ENCODE peak calls at places on chromosomes 3 and 15, in five cellular contexts. M is GM12878, U is H1, L is HepG2, Z is SK-N-SH. G is an unnamed sample.

GRCh38 chr3:59150039-59150438 is 100.2 kb upstream of the CFAP20DC start:
- DNase-seq in M (no peak), U (no peak), L (no peak), Z (no peak), G (no peak)

GRCh38 chr15:85073556-85074194 is 92.0 kb downstream of the PDE8A start:
- DNase-seq in M (no peak), U (no peak), L (no peak), Z (no peak), G (no peak)

GRCh38 chr15:52078876-52079700 is 33.5 kb downstream of the BCL2L10 start:
- DNase-seq in M (no peak), U (peak; percentile 51), L (peak; percentile 59), Z (peak; percentile 71), G (peak; percentile 70)

GRCh38 chr3:98602078-98602678 is 8.8 kb upstream of the CPOX start:
- DNase-seq in M (peak; percentile 55), U (no peak), L (peak; percentile 53), Z (peak; percentile 51), G (peak; percentile 57)

GRCh38 chr3:19213608-19214220 is 65.4 kb downstream of the KCNH8 start:
- DNase-seq in M (no peak), U (no peak), L (peak; percentile 4), Z (no peak), G (no peak)

GRCh38 chr3:40908612-40909011 is 290.7 kb upstream of the CTNNB1 start:
- DNase-seq in M (no peak), U (no peak), L (no peak), Z (no peak), G (no peak)

GRCh38 chr3:98110191-98110908 is 20.2 kb upstream of the OR5H1 start:
- DNase-seq in M (no peak), U (no peak), L (no peak), Z (no peak), G (no peak)

GRCh38 chr15:29268706-29269484 is 727 bp downstream of the NSMCE3 start:
- DNase-seq in M (peak; percentile 7), U (no peak), L (no peak), Z (peak; percentile 49), G (peak; percentile 25)

GRCh38 chr3:29247088-29247745 is 33.7 kb upstream of the RBMS3 start:
- DNase-seq in M (no peak), U (no peak), L (no peak), Z (no peak), G (no peak)

GRCh38 chr3:62027231-62027630 is 346.1 kb downstream of the FEZF2 start:
- DNase-seq in M (no peak), U (no peak), L (no peak), Z (no peak), G (no peak)

DNA sequence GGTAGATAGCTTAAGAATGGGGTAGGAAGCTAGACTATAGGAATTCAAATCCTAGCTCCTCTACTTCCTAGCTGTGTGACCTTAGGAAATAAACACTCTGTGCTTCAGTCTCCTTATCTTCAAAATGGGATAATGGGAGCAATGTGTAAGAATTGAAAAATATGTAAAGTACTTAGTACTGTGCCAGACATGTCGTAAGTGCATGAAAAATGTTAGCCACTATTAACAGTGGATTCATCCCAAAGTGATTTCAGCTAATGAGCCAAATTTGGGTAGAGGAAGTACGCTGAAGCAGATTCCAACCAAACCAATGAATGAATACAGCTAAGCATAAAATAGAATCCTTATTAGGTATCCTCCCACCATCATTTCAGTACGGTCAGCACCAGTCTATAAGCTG is 192.1 kb downstream of the RORA start:
- DNase-seq in M (no peak), U (no peak), L (no peak), Z (no peak), G (no peak)
- TF ChIP-seq USF2 in M (no peak), U (no peak), L (no peak), Z (no peak), G (no peak)

GRCh38 chr3:146024260-146024659 is 136.7 kb downstream of the PLOD2 start:
- DNase-seq in M (no peak), U (no peak), L (no peak), Z (no peak), G (no peak)
- TF ChIP-seq RAD21 in M (no peak), U (no peak), L (no peak), Z (no peak), G (no peak)

GRCh38 chr3:8205876-8206275 is 295.7 kb upstream of the LMCD1 start:
- DNase-seq in M (no peak), U (no peak), L (no peak), Z (no peak), G (no peak)

GRCh38 chr3:8204846-8205624 is 296.6 kb upstream of the LMCD1 start:
- DNase-seq in M (no peak), U (no peak), L (no peak), Z (no peak), G (no peak)

GRCh38 chr3:8212794-8213193 is 288.8 kb upstream of the LMCD1 start:
- DNase-seq in M (no peak), U (no peak), L (no peak), Z (no peak), G (no peak)

DNA sequence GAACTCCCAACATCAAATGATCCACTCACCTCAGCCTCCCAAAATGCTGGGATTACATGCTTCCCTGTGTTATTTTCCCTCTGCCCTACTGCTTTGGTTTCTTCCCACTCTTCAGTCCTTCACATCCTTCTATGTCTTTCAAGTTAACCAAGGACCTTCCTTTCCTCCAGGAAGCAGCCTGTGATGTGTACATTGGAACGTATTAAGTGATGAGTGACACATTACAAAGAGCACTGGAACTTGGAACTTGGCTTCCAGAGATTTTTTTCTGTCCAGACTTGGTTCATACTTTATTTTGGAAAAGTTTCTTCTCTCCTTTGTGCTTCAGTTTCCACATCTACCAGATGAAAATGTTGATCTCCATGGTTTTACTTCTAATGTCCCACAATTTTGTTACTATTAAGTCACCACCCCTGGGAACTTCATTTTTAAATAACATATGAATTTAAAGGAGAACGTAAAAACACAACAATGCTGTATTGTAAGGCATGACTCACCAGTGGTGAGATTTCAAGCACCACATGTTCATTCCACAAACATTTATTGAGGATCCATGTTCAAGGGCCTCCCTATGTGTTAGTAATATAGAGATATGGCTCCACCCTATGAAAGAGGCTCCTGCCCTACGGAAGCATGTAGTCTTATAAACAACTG is 290.7 kb upstream of the LMCD1 start:
- DNase-seq in M (no peak), U (no peak), L (no peak), Z (no peak), G (no peak)
- TF ChIP-seq JUND in M (no peak), U (no peak), L (no peak), Z (no peak), G (no peak)

GRCh38 chr3:185469542-185469941 is 29.3 kb downstream of the TMEM41A start:
- DNase-seq in M (no peak), U (no peak), L (no peak), Z (no peak), G (no peak)

GRCh38 chr3:185477316-185477715 is 21.5 kb downstream of the TMEM41A start:
- DNase-seq in M (no peak), U (no peak), L (no peak), Z (no peak), G (no peak)

GRCh38 chr3:185470323-185470722 is 28.5 kb downstream of the TMEM41A start:
- DNase-seq in M (no peak), U (no peak), L (no peak), Z (no peak), G (peak; percentile 40)

GRCh38 chr3:185473290-185473815 is 25.5 kb downstream of the TMEM41A start:
- DNase-seq in M (no peak), U (no peak), L (no peak), Z (no peak), G (peak; percentile 75)
- TF ChIP-seq USF2 in M (no peak), U (no peak), L (no peak), Z (no peak), G (no peak)

GRCh38 chr3:16419640-16420039 is 93.9 kb downstream of the RFTN1 start:
- DNase-seq in M (no peak), U (no peak), L (no peak), Z (no peak), G (no peak)
- TF ChIP-seq RAD21 in M (no peak), U (no peak), L (no peak), Z (no peak), G (no peak)